ENCODE peak calls at places on chromosomes 11 and 22, in ten cellular contexts. H is stromal cell of bone marrow, Z is spleen, R is ascending aorta, B is A549, D is amygdala, J is DMS79, U is NCI-H446 treated with DMSO at 0.1 percent for 48 hours, Y is aorta, W is skeletal muscle cell. P is an unnamed sample.

GRCh38 chr11:43177938-43178337 is 133.9 kb upstream of the API5 start:
- DNase-seq in B (no peak), J (no peak), R (no peak), H (no peak), U (no peak), D (no peak), W (no peak), Y (no peak), Z (no peak), P (no peak)

GRCh38 chr11:95152878-95153856 is 63.5 kb downstream of the ENDOD1 start:
- DNase-seq in B (no peak), D (no peak), H (no peak), Z (peak; percentile 80), Y (no peak), U (no peak), J (no peak), W (no peak), R (no peak), P (no peak)

GRCh38 chr11:6606471-6607189 is 3.1 kb downstream of the ILK start:
- DNase-seq in U (peak; percentile 38), J (no peak), R (peak; percentile 83), Z (peak; percentile 92), B (peak; percentile 92), D (peak; percentile 32), Y (peak; percentile 97), H (peak; percentile 82), W (peak; percentile 82), P (no peak)

GRCh38 chr11:77593883-77594282 is 4.1 kb downstream of the AQP11 start:
- DNase-seq in U (no peak), B (no peak), W (no peak), H (no peak), J (no peak), Y (no peak), Z (no peak), D (no peak), R (no peak), P (no peak)

GRCh38 chr11:15663778-15664218 is 549.1 kb downstream of the INSC start:
- DNase-seq in D (no peak), B (peak; percentile 19), U (peak; percentile 74), R (no peak), Z (no peak), J (peak; percentile 98), H (no peak), W (no peak), Y (no peak), P (no peak)

GRCh38 chr11:115112779-115113178 is 391.4 kb downstream of the CADM1 start:
- DNase-seq in Z (no peak), Y (no peak), W (no peak), J (peak; percentile 69), U (peak; percentile 44), R (no peak), B (no peak), H (no peak), D (no peak), P (no peak)

GRCh38 chr11:7600205-7600775 is 73.0 kb downstream of the CYB5R2 start:
- DNase-seq in R (no peak), H (peak; percentile 41), J (no peak), B (peak; percentile 83), Y (peak; percentile 62), W (peak; percentile 14), D (no peak), U (peak; percentile 43), Z (no peak), P (no peak)

GRCh38 chr11:46026616-46027293 is 94.5 kb downstream of the PHF21A start:
- DNase-seq in R (no peak), Y (no peak), H (peak; percentile 21), B (no peak), J (no peak), W (no peak), Z (no peak), U (no peak), D (no peak), P (no peak)

GRCh38 chr22:48228468-48228867 is 1466.0 kb downstream of the TBC1D22A start:
- DNase-seq in B (no peak), Z (peak; percentile 24), U (no peak), Y (no peak), R (no peak), H (no peak), J (no peak), W (no peak), D (no peak), P (no peak)

GRCh38 chr11:10498426-10499250 is 42.3 kb downstream of the RNF141 start:
- DNase-seq in W (no peak), D (no peak), R (no peak), J (no peak), B (no peak), U (no peak), Y (no peak), H (no peak), Z (no peak), P (no peak)

GRCh38 chr22:27576815-27577564 is 224.6 kb downstream of the MN1 start:
- DNase-seq in U (no peak), W (peak; percentile 80), Y (no peak), D (no peak), H (no peak), J (no peak), Z (peak; percentile 16), B (no peak), R (no peak), P (no peak)

GRCh38 chr11:1478011-1478410 is 8.6 kb downstream of the MOB2 start:
- DNase-seq in R (no peak), J (no peak), D (no peak), Y (peak; percentile 21), U (no peak), B (no peak), Z (peak; percentile 34), H (no peak), W (no peak), P (no peak)

GRCh38 chr11:116853461-116854073 is 16.1 kb upstream of the APOA1 start:
- DNase-seq in R (no peak), W (peak; percentile 72), D (no peak), Y (no peak), J (no peak), Z (no peak), B (no peak), U (no peak), H (peak; percentile 95), P (no peak)

GRCh38 chr11:35035894-35036408 is 103.0 kb upstream of the CD44 start:
- DNase-seq in Z (no peak), J (no peak), B (no peak), D (no peak), U (no peak), W (peak; percentile 98), H (peak; percentile 98), Y (no peak), R (no peak), P (no peak)

GRCh38 chr22:32987081-32987631 is 71.0 kb downstream of the SYN3 start:
- DNase-seq in R (no peak), Y (no peak), W (no peak), U (no peak), H (peak; percentile 1), B (no peak), J (no peak), D (no peak), Z (no peak), P (no peak)

GRCh38 chr11:68349461-68350249 is 37.3 kb downstream of the LRP5 start:
- DNase-seq in B (no peak), H (no peak), Y (no peak), Z (no peak), R (no peak), W (no peak), D (no peak), J (no peak), U (no peak), P (no peak)

GRCh38 chr22:41822289-41823057 is 10.4 kb upstream of the SREBF2 start:
- DNase-seq in H (no peak), R (no peak), U (peak; percentile 26), Z (no peak), D (no peak), B (peak; percentile 62), Y (no peak), J (no peak), W (no peak), P (no peak)

GRCh38 chr11:61193596-61193995 is 9.7 kb upstream of the PGA3 start:
- DNase-seq in Y (no peak), H (no peak), U (no peak), Z (no peak), D (no peak), W (no peak), J (peak; percentile 22), R (no peak), B (no peak), P (no peak)

GRCh38 chr22:45998638-45999378 is 21.8 kb upstream of the WNT7B start:
- DNase-seq in R (no peak), B (no peak), W (no peak), U (no peak), D (no peak), H (no peak), J (no peak), Y (no peak), Z (peak; percentile 69), P (no peak)

GRCh38 chr11:9927670-9928069 is 263.8 kb downstream of the SWAP70 start:
- DNase-seq in W (no peak), Y (no peak), B (no peak), J (no peak), Z (no peak), D (no peak), R (no peak), H (no peak), U (no peak), P (no peak)

GRCh38 chr22:18119409-18120110 is 9.0 kb downstream of the TUBA8 start:
- DNase-seq in U (no peak), R (no peak), H (no peak), W (no peak), Z (no peak), Y (no peak), D (no peak), J (no peak), B (no peak), P (no peak)

GRCh38 chr11:20008870-20009644 is 151.2 kb downstream of the DBX1 start:
- DNase-seq in D (no peak), H (no peak), R (no peak), W (no peak), B (no peak), Z (no peak), U (no peak), Y (no peak), J (no peak), P (no peak)

GRCh38 chr11:102640946-102641345 is 15.8 kb upstream of the MMP20 start:
- DNase-seq in W (no peak), Y (no peak), U (no peak), H (no peak), D (no peak), J (no peak), Z (no peak), R (no peak), B (no peak), P (no peak)

GRCh38 chr11:119975561-119976152 is 162.3 kb downstream of the TRIM29 start:
- DNase-seq in W (no peak), J (peak; percentile 19), D (peak; percentile 74), R (no peak), Z (no peak), Y (no peak), B (no peak), H (no peak), U (peak; percentile 75), P (no peak)

GRCh38 chr11:74689666-74690065 is 41.6 kb downstream of the CHRDL2 start:
- DNase-seq in Z (peak; percentile 2), J (no peak), H (peak; percentile 48), R (no peak), Y (no peak), W (no peak), U (no peak), D (no peak), B (no peak), P (no peak)

GRCh38 chr11:73262851-73263495 is 9.2 kb upstream of the P2RY6 start:
- DNase-seq in R (no peak), U (no peak), H (no peak), B (peak; percentile 48), Y (no peak), W (no peak), Z (no peak), D (no peak), J (no peak), P (no peak)

GRCh38 chr22:20209761-20210250 is 58.3 kb downstream of the RTN4R start:
- DNase-seq in J (no peak), H (no peak), B (no peak), W (no peak), Z (no peak), D (no peak), R (no peak), Y (no peak), U (no peak), P (no peak)

GRCh38 chr11:64859542-64860414 is 15.3 kb upstream of the CDC42BPG start:
- DNase-seq in W (no peak), D (no peak), Y (no peak), B (no peak), R (no peak), Z (peak; percentile 88), H (no peak), U (no peak), J (no peak), P (no peak)

P was measured in cortex of kidney.